ENCODE peak calls at places on chromosomes 12 and 14, in seven cellular contexts. Z is pancreas; H is activated naive CD8-positive, alpha-beta T cell treated with anti-CD3 and anti-CD28 coated beads, Interleukin-2, amount 50 U/mL, for 24 hours; A is adrenal gland; S is naive thymus-derived CD8-positive, alpha-beta T cell; V is aorta; F is hepatic stellate cell. N is an unnamed sample.

GRCh38 chr12:120404271-120404670 is 33.6 kb upstream of the COX6A1 start:
- DNase-seq in F (peak; percentile 22), A (no peak), V (no peak), S (peak; percentile 5), H (no peak), Z (no peak), N (no peak)

GRCh38 chr14:60757617-60758016 is 23.1 kb downstream of the MNAT1 start:
- DNase-seq in Z (no peak), H (no peak), F (peak; percentile 21), V (no peak), S (no peak), A (no peak), N (peak; percentile 81)

GRCh38 chr12:89225401-89225800 is 126.9 kb downstream of the DUSP6 start:
- DNase-seq in V (no peak), A (no peak), Z (no peak), H (peak; percentile 69), F (no peak), S (peak; percentile 64), N (peak; percentile 69)

GRCh38 chr12:2233034-2233433 is 180.2 kb downstream of the CACNA1C start:
- DNase-seq in V (no peak), A (no peak), Z (no peak), S (no peak), F (peak; percentile 65), H (no peak), N (peak; percentile 62)

GRCh38 chr12:128685903-128686475 is 137.8 kb downstream of the SLC15A4 start:
- DNase-seq in H (no peak), V (no peak), S (no peak), A (no peak), Z (no peak), F (no peak), N (no peak)

GRCh38 chr14:87494010-87494409 is 499.0 kb downstream of the GALC start:
- DNase-seq in H (no peak), A (no peak), V (no peak), Z (no peak), S (no peak), F (no peak), N (no peak)

GRCh38 chr12:22042981-22043669 is 2.9 kb upstream of the CMAS start:
- DNase-seq in Z (no peak), A (no peak), S (no peak), F (no peak), V (no peak), H (no peak), N (no peak)

GRCh38 chr12:91618281-91618680 is 435.7 kb upstream of the DCN start:
- DNase-seq in F (no peak), Z (no peak), V (no peak), H (no peak), A (no peak), S (no peak), N (no peak)